ENCODE peak calls at places on chromosome 21, in eight cellular contexts. W is BJ, B is left ventricle myocardium inferior, O is sigmoid colon, G is neural progenitor cell, U is endothelial cell, J is PC-3, N is heart left ventricle. P is an unnamed sample.

GRCh38 chr21:31505975-31506374 is 153.5 kb upstream of the SOD1 start:
- DNase-seq in W (no peak), B (no peak), O (no peak), G (no peak), U (no peak), J (no peak), N (no peak), P (no peak)

GRCh38 chr21:16330340-16331319 is 600.8 kb downstream of the USP25 start:
- DNase-seq in W (no peak), B (no peak), O (no peak), G (peak), U (peak), J (peak), N (peak), P (peak)

GRCh38 chr21:42437786-42438185 is 34.1 kb downstream of the UBASH3A start:
- DNase-seq in W (no peak), B (no peak), O (no peak), G (peak), U (peak), J (peak), N (no peak), P (no peak)

GRCh38 chr21:27572681-27573080 is 605.8 kb upstream of the ADAMTS5 start:
- DNase-seq in W (peak), B (no peak), O (no peak), G (no peak), U (no peak), J (peak), N (no peak), P (no peak)

GRCh38 chr21:42547906-42548365 is 34.3 kb downstream of the SLC37A1 start:
- DNase-seq in W (no peak), B (no peak), O (peak), G (no peak), U (no peak), J (no peak), N (no peak), P (no peak)

GRCh38 chr21:31545036-31545435 is 114.5 kb upstream of the SOD1 start:
- DNase-seq in W (no peak), B (no peak), O (no peak), G (no peak), U (no peak), J (no peak), N (no peak), P (no peak)

GRCh38 chr21:41128981-41129380 is 39.0 kb upstream of the BACE2 start:
- DNase-seq in W (no peak), B (no peak), O (no peak), G (no peak), U (no peak), J (no peak), N (no peak), P (no peak)

GRCh38 chr21:35651166-35651565 is 409.2 kb downstream of the SETD4 start:
- DNase-seq in W (no peak), B (no peak), O (no peak), G (peak), U (no peak), J (no peak), N (no peak), P (no peak)

GRCh38 chr21:46392921-46393320 is 65.8 kb upstream of the DIP2A start:
- DNase-seq in W (peak), B (peak), O (peak), G (no peak), U (no peak), J (no peak), N (no peak), P (no peak)

GRCh38 chr21:31872452-31873274 is at the start of gene HUNK:
- DNase-seq in W (no peak), B (no peak), O (no peak), G (peak), U (peak), J (no peak), N (no peak), P (no peak)

GRCh38 chr21:29056005-29056404 is 17.4 kb downstream of the CCT8 start:
- DNase-seq in W (no peak), B (no peak), O (no peak), G (no peak), U (no peak), J (peak), N (no peak), P (no peak)

GRCh38 chr21:23009360-23009759 is 2011.2 kb downstream of the NCAM2 start:
- DNase-seq in W (no peak), B (no peak), O (no peak), G (no peak), U (no peak), J (no peak), N (no peak), P (peak)

GRCh38 chr21:31298618-31299269 is 45.3 kb downstream of the TIAM1 start:
- DNase-seq in W (no peak), B (no peak), O (no peak), G (no peak), U (no peak), J (no peak), N (no peak), P (no peak)

GRCh38 chr21:33550772-33551660 is 8.2 kb downstream of the SON start:
- DNase-seq in W (no peak), B (no peak), O (no peak), G (no peak), U (no peak), J (no peak), N (no peak), P (no peak)

GRCh38 chr21:46455575-46456385 is 2.9 kb upstream of the DIP2A start:
- DNase-seq in W (no peak), B (no peak), O (peak), G (no peak), U (no peak), J (peak), N (peak), P (peak)

GRCh38 chr21:36542312-36543101 is 62.6 kb upstream of the CLDN14 start:
- DNase-seq in W (no peak), B (no peak), O (no peak), G (peak), U (no peak), J (no peak), N (no peak), P (no peak)

GRCh38 chr21:42190492-42190875 is 28.5 kb upstream of the ABCG1 start:
- DNase-seq in W (no peak), B (no peak), O (no peak), G (no peak), U (no peak), J (no peak), N (no peak), P (no peak)

GRCh38 chr21:16563795-16564194 is 834.0 kb downstream of the USP25 start:
- DNase-seq in W (no peak), B (no peak), O (no peak), G (peak), U (no peak), J (peak), N (no peak), P (peak)

GRCh38 chr21:31252611-31253010 is 91.5 kb downstream of the TIAM1 start:
- DNase-seq in W (no peak), B (no peak), O (no peak), G (peak), U (no peak), J (no peak), N (no peak), P (no peak)

GRCh38 chr21:34745557-34746255 is 76.9 kb downstream of the CLIC6 start:
- DNase-seq in W (no peak), B (peak), O (peak), G (peak), U (peak), J (peak), N (peak), P (peak)

GRCh38 chr21:34526618-34527290 is 14.7 kb upstream of the KCNE1 start:
- DNase-seq in W (peak), B (peak), O (peak), G (peak), U (peak), J (peak), N (peak), P (peak)

GRCh38 chr21:35829014-35829525 is 231.3 kb downstream of the SETD4 start:
- DNase-seq in W (no peak), B (no peak), O (no peak), G (no peak), U (no peak), J (no peak), N (no peak), P (no peak)

GRCh38 chr21:28587748-28588147 is 404.9 kb downstream of the LTN1 start:
- DNase-seq in W (peak), B (no peak), O (no peak), G (no peak), U (no peak), J (peak), N (no peak), P (peak)

GRCh38 chr21:41196990-41197389 is 29.0 kb downstream of the BACE2 start:
- DNase-seq in W (no peak), B (no peak), O (no peak), G (no peak), U (no peak), J (peak), N (no peak), P (peak)

GRCh38 chr21:34345091-34345871 is 18.5 kb upstream of the KCNE2 start:
- DNase-seq in W (peak), B (peak), O (no peak), G (no peak), U (no peak), J (no peak), N (peak), P (no peak)

GRCh38 chr21:34335316-34335715 is 28.5 kb upstream of the KCNE2 start:
- DNase-seq in W (peak), B (no peak), O (no peak), G (peak), U (no peak), J (no peak), N (no peak), P (no peak)

GRCh38 chr21:42218836-42219605 is at the start of gene ABCG1:
- DNase-seq in W (no peak), B (peak), O (peak), G (peak), U (peak), J (peak), N (peak), P (peak)

GRCh38 chr21:33425825-33426224 is 22.6 kb downstream of the IFNGR2 start:
- DNase-seq in W (no peak), B (no peak), O (no peak), G (no peak), U (no peak), J (peak), N (no peak), P (no peak)

GRCh38 chr21:42250422-42251403 is 31.8 kb downstream of the ABCG1 start:
- DNase-seq in W (no peak), B (no peak), O (no peak), G (no peak), U (no peak), J (no peak), N (no peak), P (no peak)

GRCh38 chr21:35529141-35529863 is 480.2 kb upstream of the RUNX1 start:
- DNase-seq in W (no peak), B (no peak), O (no peak), G (no peak), U (no peak), J (no peak), N (no peak), P (peak)

GRCh38 chr21:28605138-28605537 is 387.5 kb downstream of the LTN1 start:
- DNase-seq in W (no peak), B (no peak), O (no peak), G (no peak), U (no peak), J (no peak), N (no peak), P (no peak)

GRCh38 chr21:33444499-33444898 is 35.3 kb downstream of the TMEM50B start:
- DNase-seq in W (no peak), B (no peak), O (no peak), G (no peak), U (no peak), J (no peak), N (no peak), P (no peak)

GRCh38 chr21:33789697-33790096 is 125.9 kb downstream of the ATP5PO start:
- DNase-seq in W (no peak), B (no peak), O (no peak), G (no peak), U (no peak), J (no peak), N (no peak), P (peak)

GRCh38 chr21:36087362-36088138 is 17.7 kb downstream of the CBR1 start:
- DNase-seq in W (no peak), B (no peak), O (no peak), G (peak), U (no peak), J (no peak), N (no peak), P (no peak)

GRCh38 chr21:33947451-33948095 is 32.0 kb upstream of the ATP5PO start:
- DNase-seq in W (peak), B (peak), O (peak), G (peak), U (peak), J (peak), N (peak), P (peak)

GRCh38 chr21:34369741-34370140 is 5.6 kb upstream of the SMIM11 start:
- DNase-seq in W (no peak), B (no peak), O (no peak), G (no peak), U (no peak), J (no peak), N (no peak), P (no peak)

GRCh38 chr21:39021475-39021832 is 161.8 kb downstream of the PSMG1 start:
- DNase-seq in W (no peak), B (no peak), O (no peak), G (no peak), U (no peak), J (no peak), N (no peak), P (no peak)

GRCh38 chr21:39022035-39022900 is 161.0 kb downstream of the PSMG1 start:
- DNase-seq in W (no peak), B (no peak), O (peak), G (no peak), U (no peak), J (no peak), N (no peak), P (no peak)

GRCh38 chr21:39024538-39024937 is 158.7 kb downstream of the PSMG1 start:
- DNase-seq in W (no peak), B (no peak), O (peak), G (no peak), U (no peak), J (no peak), N (no peak), P (no peak)

GRCh38 chr21:39025198-39025597 is 158.1 kb downstream of the PSMG1 start:
- DNase-seq in W (no peak), B (no peak), O (peak), G (no peak), U (no peak), J (no peak), N (no peak), P (no peak)

DNA sequence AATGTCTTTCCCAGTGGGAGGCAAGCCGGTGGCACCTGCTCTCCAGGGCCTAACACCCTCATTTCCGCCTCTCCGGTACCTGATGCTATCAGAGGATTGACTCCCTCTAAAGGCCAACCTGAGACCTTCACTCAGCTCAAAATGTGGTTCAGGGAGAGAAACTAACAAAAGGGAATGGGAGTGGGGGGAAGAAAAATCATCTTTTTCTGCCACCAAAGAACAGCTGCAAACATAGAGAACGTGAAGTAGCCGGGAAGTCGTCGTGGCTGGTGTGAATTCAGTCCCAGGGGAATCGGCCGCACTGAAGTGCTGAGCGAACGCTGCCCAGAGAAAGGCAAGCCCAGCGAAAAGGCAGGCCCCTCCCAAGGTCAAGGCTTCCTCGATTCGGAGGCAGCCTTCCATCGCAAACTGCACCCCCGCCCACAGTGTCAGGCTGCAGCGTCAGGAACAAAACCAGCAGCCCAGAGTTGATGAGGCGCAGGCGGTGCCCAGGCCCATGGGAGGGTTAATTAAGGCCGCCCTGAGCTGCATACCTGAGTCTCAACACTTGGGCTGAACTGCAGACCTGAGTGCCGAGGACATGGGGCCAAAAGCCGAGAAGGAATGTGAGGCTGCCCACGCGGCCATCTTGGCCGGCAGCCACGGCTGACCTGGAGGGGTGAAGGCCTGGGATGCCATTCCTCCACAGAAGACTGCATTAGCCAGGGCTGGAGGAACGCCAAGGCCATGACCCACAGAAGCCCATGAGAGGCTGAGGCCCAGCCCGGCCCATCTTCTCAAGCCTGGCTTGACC is 160.2 kb downstream of the PSMG1 start:
- DNase-seq in W (no peak), B (peak), O (peak), G (no peak), U (no peak), J (no peak), N (peak), P (peak)
- TF ChIP-seq CTCF in W (no peak), B (peak), O (no peak), G (peak), U (no peak), J (peak), N (peak), P (no peak)

DNA sequence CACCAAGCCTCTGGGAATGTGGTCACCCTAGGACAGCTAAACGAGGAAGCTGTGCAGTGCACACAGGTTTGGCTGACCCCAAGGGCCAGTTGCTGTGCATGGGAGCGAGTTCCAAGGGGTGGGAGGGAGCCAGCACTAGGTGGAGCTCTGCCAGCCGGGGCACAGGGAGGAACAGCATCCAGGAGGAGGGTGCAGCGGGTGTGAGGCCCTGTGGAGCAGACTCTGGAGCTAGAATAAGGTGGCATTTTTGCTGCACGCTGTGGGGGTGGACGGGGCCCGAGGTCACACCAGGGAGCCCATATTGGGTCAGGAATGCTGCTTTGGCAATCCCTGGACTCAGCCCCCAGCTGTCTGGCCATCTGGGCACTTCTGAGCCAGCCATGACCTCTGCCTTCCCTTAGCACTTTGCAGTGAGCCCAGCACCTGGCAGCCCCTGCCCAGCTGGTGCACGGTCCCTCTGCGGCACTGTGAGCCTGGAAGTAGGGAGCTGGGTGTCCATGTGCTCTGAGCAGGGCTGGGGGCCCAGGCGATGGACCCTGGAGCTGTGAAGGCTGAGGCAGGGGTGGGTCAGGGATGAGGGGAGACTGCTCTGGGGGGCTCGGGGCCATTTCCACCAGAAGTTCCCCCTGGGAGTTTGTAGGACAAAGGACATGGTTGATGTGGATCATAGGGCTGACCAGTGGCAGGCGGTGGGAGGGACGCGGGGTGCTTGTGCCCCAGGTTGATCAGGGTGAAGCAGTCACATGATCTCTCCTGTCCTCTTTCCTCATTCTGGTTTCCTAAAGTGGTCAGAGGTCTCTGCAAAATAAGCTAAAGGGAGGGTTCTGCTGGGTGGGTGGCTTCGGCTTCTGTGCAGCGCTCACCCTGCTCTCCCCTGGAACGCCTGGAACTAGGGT is 8.9 kb downstream of the PDXK start:
- DNase-seq in W (no peak), B (peak), O (no peak), G (no peak), U (no peak), J (peak), N (no peak), P (peak)
- TF ChIP-seq CTCF in W (no peak), B (peak), O (no peak), G (peak), U (no peak), J (peak), N (no peak), P (peak)

GRCh38 chr21:38830667-38831525 is 25.2 kb downstream of the ETS2 start:
- DNase-seq in W (no peak), B (no peak), O (no peak), G (no peak), U (no peak), J (no peak), N (no peak), P (no peak)

GRCh38 chr21:38831526-38832467 is 26.1 kb downstream of the ETS2 start:
- DNase-seq in W (peak), B (peak), O (peak), G (no peak), U (no peak), J (peak), N (peak), P (peak)

GRCh38 chr21:38832664-38833063 is 26.9 kb downstream of the ETS2 start:
- DNase-seq in W (no peak), B (no peak), O (no peak), G (no peak), U (no peak), J (no peak), N (no peak), P (no peak)

GRCh38 chr21:38834725-38835124 is 29.0 kb downstream of the ETS2 start:
- DNase-seq in W (no peak), B (no peak), O (no peak), G (no peak), U (no peak), J (no peak), N (no peak), P (no peak)

DNA sequence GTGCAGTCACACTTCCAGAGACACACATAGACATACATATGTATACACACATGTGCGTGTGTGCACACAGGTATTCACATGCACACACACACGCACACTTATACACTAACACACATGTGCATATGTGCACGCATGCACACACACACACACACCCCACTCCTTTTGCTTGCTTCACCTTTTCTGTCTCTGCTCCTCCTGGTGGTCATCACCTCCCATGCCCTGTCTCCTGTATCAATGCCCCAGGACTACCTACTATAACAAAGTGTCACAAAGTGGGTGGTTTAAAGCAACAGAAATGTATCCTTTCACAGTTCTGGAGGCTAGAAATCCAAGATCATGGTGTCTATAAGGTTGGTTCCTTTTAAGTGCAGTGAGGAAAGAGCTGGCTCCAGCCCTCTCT is 27.4 kb downstream of the ETS2 start:
- DNase-seq in W (no peak), B (no peak), O (no peak), G (no peak), U (no peak), J (no peak), N (no peak), P (no peak)
- TF ChIP-seq CTCF in W (no peak), B (no peak), O (no peak), G (peak), U (no peak), J (peak), N (no peak), P (no peak)

DNA sequence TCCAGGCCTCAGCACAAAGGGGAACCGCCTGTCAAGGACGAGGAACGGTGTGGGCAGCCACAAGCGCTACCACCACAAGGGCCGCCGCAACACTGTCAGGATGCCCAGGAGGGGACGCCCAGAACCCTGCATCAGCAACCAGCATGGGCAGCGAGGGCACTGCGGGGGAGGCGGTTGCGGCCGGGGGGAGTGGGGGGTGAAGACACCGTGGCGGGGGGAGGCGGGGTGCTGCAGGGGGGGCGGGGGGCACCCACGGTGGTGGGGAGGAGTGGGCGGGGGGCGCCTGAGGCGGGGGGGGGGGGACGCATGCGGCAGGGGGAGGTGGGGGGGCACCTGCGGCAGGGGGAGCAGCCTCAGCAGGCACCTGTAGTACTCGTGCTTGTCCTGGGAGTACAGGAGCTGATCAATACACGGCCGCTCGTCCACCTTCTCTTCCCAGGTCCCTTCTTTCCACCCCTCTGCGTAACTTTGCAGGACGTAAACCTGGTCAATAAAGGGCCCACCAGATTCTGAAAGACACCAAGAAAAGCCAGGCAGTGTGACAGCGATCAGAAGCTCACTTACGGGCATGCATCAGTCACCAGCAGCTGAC is 4.6 kb downstream of the POFUT2 start:
- DNase-seq in W (no peak), B (no peak), O (peak), G (no peak), U (no peak), J (no peak), N (no peak), P (no peak)
- TF ChIP-seq CTCF in W (no peak), B (no peak), O (no peak), G (no peak), U (no peak), J (no peak), N (no peak), P (no peak)